ENCODE peak calls at places on chromosomes 11 and 22, in six cellular contexts. One of them, this sample, is unnamed.

GRCh38 chr11:128862421-128862820 is 4.7 kb downstream of the KCNJ1 start:
- DNase-seq in ovary: no peak
- DNase-seq in HepG2: no peak
- DNase-seq in H1: no peak
- DNase-seq in tibial nerve: no peak
- DNase-seq in transverse colon: no peak
- DNase-seq in this sample: no peak

GRCh38 chr11:12478743-12479142 is 101.4 kb downstream of the PARVA start:
- DNase-seq in HepG2: peak
- DNase-seq in ovary: no peak
- DNase-seq in tibial nerve: no peak
- DNase-seq in transverse colon: no peak
- DNase-seq in H1: no peak
- DNase-seq in this sample: no peak

GRCh38 chr11:14288189-14288935 is 70.6 kb downstream of the RRAS2 start:
- DNase-seq in HepG2: no peak
- DNase-seq in H1: no peak
- DNase-seq in tibial nerve: no peak
- DNase-seq in transverse colon: no peak
- DNase-seq in ovary: no peak
- DNase-seq in this sample: no peak

GRCh38 chr22:24035296-24035695 is 24.2 kb downstream of the CABIN1 start:
- DNase-seq in transverse colon: no peak
- DNase-seq in ovary: no peak
- DNase-seq in HepG2: no peak
- DNase-seq in tibial nerve: no peak
- DNase-seq in H1: no peak
- DNase-seq in this sample: no peak

GRCh38 chr11:8017071-8017470 is 29.9 kb downstream of the EIF3F start:
- DNase-seq in H1: peak
- DNase-seq in tibial nerve: no peak
- DNase-seq in transverse colon: no peak
- DNase-seq in ovary: no peak
- DNase-seq in HepG2: no peak
- DNase-seq in this sample: no peak

GRCh38 chr22:20520093-20520511 is 12.7 kb downstream of the MED15 start:
- DNase-seq in H1: no peak
- DNase-seq in ovary: no peak
- DNase-seq in HepG2: no peak
- DNase-seq in tibial nerve: no peak
- DNase-seq in transverse colon: no peak
- DNase-seq in this sample: no peak

GRCh38 chr11:12673924-12674570 is at the start of gene TEAD1:
- DNase-seq in HepG2: peak
- DNase-seq in H1: peak
- DNase-seq in ovary: peak
- DNase-seq in transverse colon: peak
- DNase-seq in tibial nerve: peak
- DNase-seq in this sample: peak

GRCh38 chr11:105861225-105861624 is 160.8 kb downstream of the MSANTD4 start:
- DNase-seq in ovary: no peak
- DNase-seq in transverse colon: no peak
- DNase-seq in H1: no peak
- DNase-seq in tibial nerve: no peak
- DNase-seq in HepG2: no peak
- DNase-seq in this sample: no peak

GRCh38 chr11:34379081-34379480 is 21.3 kb upstream of the ABTB2 start:
- DNase-seq in HepG2: no peak
- DNase-seq in transverse colon: no peak
- DNase-seq in ovary: no peak
- DNase-seq in tibial nerve: no peak
- DNase-seq in H1: no peak
- DNase-seq in this sample: no peak

GRCh38 chr22:49213731-49214352 is 613.8 kb downstream of the BRD1 start:
- DNase-seq in tibial nerve: no peak
- DNase-seq in ovary: peak
- DNase-seq in H1: peak
- DNase-seq in transverse colon: no peak
- DNase-seq in HepG2: no peak
- DNase-seq in this sample: no peak

GRCh38 chr11:131694526-131695424 is 324.4 kb downstream of the NTM start:
- DNase-seq in H1: peak
- DNase-seq in HepG2: peak
- DNase-seq in transverse colon: peak
- DNase-seq in tibial nerve: peak
- DNase-seq in ovary: peak
- DNase-seq in this sample: peak

GRCh38 chr11:10778217-10778970 is 27.3 kb downstream of the CTR9 start:
- DNase-seq in ovary: no peak
- DNase-seq in transverse colon: no peak
- DNase-seq in tibial nerve: peak
- DNase-seq in H1: no peak
- DNase-seq in HepG2: no peak
- DNase-seq in this sample: no peak

GRCh38 chr11:44967930-44968496 is 17.3 kb upstream of the TP53I11 start:
- DNase-seq in H1: no peak
- DNase-seq in HepG2: no peak
- DNase-seq in tibial nerve: no peak
- DNase-seq in ovary: no peak
- DNase-seq in transverse colon: no peak
- DNase-seq in this sample: no peak

GRCh38 chr11:44968510-44968909 is 17.8 kb upstream of the TP53I11 start:
- DNase-seq in ovary: no peak
- DNase-seq in tibial nerve: no peak
- DNase-seq in transverse colon: no peak
- DNase-seq in H1: no peak
- DNase-seq in HepG2: no peak
- DNase-seq in this sample: no peak

GRCh38 chr11:44971185-44971584 is 20.5 kb upstream of the TP53I11 start:
- DNase-seq in tibial nerve: no peak
- DNase-seq in ovary: no peak
- DNase-seq in HepG2: no peak
- DNase-seq in H1: no peak
- DNase-seq in transverse colon: no peak
- DNase-seq in this sample: no peak

GRCh38 chr11:44970293-44970692 is 19.6 kb upstream of the TP53I11 start:
- DNase-seq in tibial nerve: no peak
- DNase-seq in ovary: no peak
- DNase-seq in H1: no peak
- DNase-seq in transverse colon: no peak
- DNase-seq in HepG2: no peak
- DNase-seq in this sample: no peak

GRCh38 chr11:44969853-44970252 is 19.2 kb upstream of the TP53I11 start:
- DNase-seq in H1: no peak
- DNase-seq in ovary: no peak
- DNase-seq in tibial nerve: no peak
- DNase-seq in transverse colon: no peak
- DNase-seq in HepG2: no peak
- DNase-seq in this sample: no peak
- TF ChIP-seq EP300 in H1: no peak
- TF ChIP-seq EP300 in ovary: no peak
- TF ChIP-seq EP300 in tibial nerve: no peak
- TF ChIP-seq EP300 in transverse colon: no peak
- TF ChIP-seq EP300 in HepG2: no peak
- TF ChIP-seq EP300 in this sample: no peak

GRCh38 chr22:17830041-17830961 is 56.0 kb upstream of the BID start:
- DNase-seq in ovary: peak
- DNase-seq in H1: peak
- DNase-seq in HepG2: peak
- DNase-seq in transverse colon: peak
- DNase-seq in tibial nerve: peak
- DNase-seq in this sample: peak
- TF ChIP-seq EP300 in ovary: no peak
- TF ChIP-seq EP300 in H1: no peak
- TF ChIP-seq EP300 in HepG2: no peak
- TF ChIP-seq EP300 in transverse colon: no peak
- TF ChIP-seq EP300 in tibial nerve: peak
- TF ChIP-seq EP300 in this sample: no peak

GRCh38 chr11:61972796-61973602 is 5.6 kb upstream of the FTH1 start:
- DNase-seq in transverse colon: no peak
- DNase-seq in ovary: no peak
- DNase-seq in H1: no peak
- DNase-seq in HepG2: peak
- DNase-seq in tibial nerve: no peak
- DNase-seq in this sample: no peak

GRCh38 chr11:61969391-61969758 is 1.9 kb upstream of the FTH1 start:
- DNase-seq in transverse colon: no peak
- DNase-seq in tibial nerve: no peak
- DNase-seq in H1: no peak
- DNase-seq in HepG2: no peak
- DNase-seq in ovary: no peak
- DNase-seq in this sample: no peak

GRCh38 chr11:61969838-61970452 is 2.5 kb upstream of the FTH1 start:
- DNase-seq in H1: no peak
- DNase-seq in transverse colon: no peak
- DNase-seq in ovary: no peak
- DNase-seq in tibial nerve: no peak
- DNase-seq in HepG2: no peak
- DNase-seq in this sample: peak

GRCh38 chr11:61972112-61972795 is 4.8 kb upstream of the FTH1 start:
- DNase-seq in HepG2: no peak
- DNase-seq in tibial nerve: no peak
- DNase-seq in ovary: no peak
- DNase-seq in H1: no peak
- DNase-seq in transverse colon: no peak
- DNase-seq in this sample: no peak

DNA sequence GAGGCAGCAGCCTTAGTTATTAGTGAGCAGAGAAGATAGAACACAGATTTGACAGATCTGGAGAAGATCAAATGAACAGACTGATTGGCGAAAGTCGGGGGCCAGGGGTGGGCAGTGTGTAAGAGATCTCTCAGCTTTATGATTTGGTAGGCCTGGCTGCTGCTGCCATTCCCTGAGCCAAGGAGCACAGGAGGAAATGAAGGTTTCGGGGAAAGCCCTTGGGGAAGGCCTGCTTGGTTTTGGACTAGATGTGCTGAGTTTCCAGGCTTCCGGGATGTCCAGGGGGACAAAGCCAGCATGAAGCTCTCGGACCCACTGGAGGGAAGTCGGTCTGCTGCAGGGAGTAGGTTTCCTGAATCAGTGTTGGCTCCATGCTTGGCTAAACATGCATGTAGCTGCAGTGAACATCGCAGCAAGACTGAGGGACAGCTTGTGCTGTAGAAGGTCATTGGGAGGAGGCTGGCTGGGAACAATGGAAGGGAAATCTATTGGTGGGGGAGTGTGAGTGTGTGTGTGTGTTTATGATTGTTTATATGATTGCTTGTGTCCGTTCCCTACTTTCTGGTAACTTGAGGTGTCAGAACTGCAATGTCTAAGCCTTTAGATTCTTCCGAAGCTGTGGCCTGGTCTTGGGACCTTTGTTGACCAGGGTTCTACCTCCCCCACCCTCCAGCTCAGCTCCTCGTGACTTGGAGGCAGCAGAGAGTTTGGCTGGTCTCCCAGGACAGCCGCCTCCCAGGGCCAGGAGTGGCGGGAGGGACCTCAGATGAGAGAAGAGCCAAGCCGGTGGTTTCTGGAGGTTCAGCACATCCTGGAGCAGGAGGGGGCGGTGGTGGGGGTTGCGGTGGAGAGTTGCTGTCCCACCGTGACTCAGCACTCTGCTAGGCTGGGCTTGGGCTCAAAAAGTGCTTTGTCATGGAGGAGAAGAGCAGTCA is 4.0 kb upstream of the FTH1 start:
- DNase-seq in transverse colon: peak
- DNase-seq in ovary: peak
- DNase-seq in H1: peak
- DNase-seq in HepG2: peak
- DNase-seq in tibial nerve: peak
- DNase-seq in this sample: peak
- TF ChIP-seq EP300 in transverse colon: peak
- TF ChIP-seq EP300 in ovary: peak
- TF ChIP-seq EP300 in H1: peak
- TF ChIP-seq EP300 in HepG2: no peak
- TF ChIP-seq EP300 in tibial nerve: peak
- TF ChIP-seq EP300 in this sample: peak

GRCh38 chr11:69122642-69123431 is 32.9 kb upstream of the SMIM38 start:
- DNase-seq in tibial nerve: no peak
- DNase-seq in transverse colon: peak
- DNase-seq in HepG2: peak
- DNase-seq in H1: peak
- DNase-seq in ovary: no peak
- DNase-seq in this sample: peak
- TF ChIP-seq EP300 in tibial nerve: peak
- TF ChIP-seq EP300 in transverse colon: peak
- TF ChIP-seq EP300 in HepG2: peak
- TF ChIP-seq EP300 in H1: no peak
- TF ChIP-seq EP300 in ovary: no peak
- TF ChIP-seq EP300 in this sample: peak

This sample was measured in A549.